ENCODE peak calls at places on chromosomes 2 and 18, in four cellular contexts. B is neuronal stem cell, S is IMR-90, N is H9. J is an unnamed sample.

GRCh38 chr2:148674063-148675020 is 29.8 kb downstream of the EPC2 start:
- DNase-seq in B (peak; percentile 15), S (peak; percentile 77), N (peak; percentile 54), J (peak; percentile 76)

GRCh38 chr2:162118166-162119031 is 33.6 kb downstream of the GCG start:
- DNase-seq in B (no peak), S (peak; percentile 78), N (no peak), J (peak; percentile 98)

GRCh38 chr2:217903859-217904613 is 98.8 kb downstream of the TNS1 start:
- DNase-seq in B (no peak), S (peak; percentile 72), N (no peak), J (no peak)

GRCh38 chr2:8548065-8548870 is 133.6 kb upstream of the ID2 start:
- DNase-seq in B (no peak), S (no peak), N (peak; percentile 20), J (no peak)

GRCh38 chr2:70977605-70978205 is 725 bp upstream of the ANKRD53 start:
- DNase-seq in B (no peak), S (peak; percentile 93), N (no peak), J (peak; percentile 92)

GRCh38 chr18:37253424-37254255 is 312.0 kb downstream of the CELF4 start:
- DNase-seq in B (peak; percentile 67), S (no peak), N (peak; percentile 72), J (no peak)

GRCh38 chr2:96152301-96153165 is 7.3 kb upstream of the DUSP2 start:
- DNase-seq in B (peak; percentile 38), S (no peak), N (peak; percentile 41), J (no peak)

GRCh38 chr2:181746844-181747243 is 66.5 kb upstream of the NEUROD1 start:
- DNase-seq in B (no peak), S (no peak), N (no peak), J (peak; percentile 40)

GRCh38 chr2:50995610-50996009 is 36.3 kb downstream of the NRXN1 start:
- DNase-seq in B (no peak), S (peak; percentile 80), N (no peak), J (no peak)

GRCh38 chr2:34308140-34308539 is 709.0 kb upstream of the FAM98A start:
- DNase-seq in B (no peak), S (no peak), N (no peak), J (no peak)

GRCh38 chr2:240896871-240897692 is 1.1 kb upstream of the MAB21L4 start:
- DNase-seq in B (no peak), S (no peak), N (no peak), J (no peak)

GRCh38 chr2:196163285-196163684 is 8.1 kb downstream of the STK17B start:
- DNase-seq in B (no peak), S (no peak), N (no peak), J (peak; percentile 12)

GRCh38 chr2:174145827-174146226 is 102.5 kb downstream of the OLA1 start:
- DNase-seq in B (no peak), S (no peak), N (peak; percentile 47), J (no peak)

GRCh38 chr18:76875390-76876330 is 53.3 kb downstream of the ZNF236 start:
- DNase-seq in B (peak; percentile 56), S (peak; percentile 43), N (peak; percentile 65), J (peak; percentile 74)

GRCh38 chr2:155930312-155930711 is 402.2 kb downstream of the NR4A2 start:
- DNase-seq in B (no peak), S (no peak), N (no peak), J (no peak)

GRCh38 chr2:96913398-96914202 is 43.7 kb upstream of the SEMA4C start:
- DNase-seq in B (no peak), S (no peak), N (no peak), J (no peak)

GRCh38 chr2:234595829-234596228 is 98.9 kb upstream of the ARL4C start:
- DNase-seq in B (no peak), S (peak; percentile 97), N (no peak), J (no peak)

GRCh38 chr2:145751634-145752033 is 1231.7 kb upstream of the ZEB2 start:
- DNase-seq in B (no peak), S (peak; percentile 60), N (no peak), J (peak; percentile 2)

GRCh38 chr2:235765181-235765820 is 271.5 kb downstream of the AGAP1 start:
- DNase-seq in B (no peak), S (peak; percentile 73), N (no peak), J (peak; percentile 27)

GRCh38 chr2:158962074-158962473 is 6.4 kb upstream of the TANC1 start:
- DNase-seq in B (no peak), S (no peak), N (no peak), J (no peak)
- H2BK120ac ChIP-seq in B (no peak overlapping the region), S (no peak overlapping the region), N (no peak overlapping the region), J (no peak overlapping the region)

GRCh38 chr2:75710220-75710576 is 517 bp downstream of the GCFC2 start:
- DNase-seq in B (no peak), S (no peak), N (no peak), J (no peak)
- H2BK5ac ChIP-seq in B (peak overlapping the region; percentile 93), S (peak overlapping the region; percentile 14), N (no peak overlapping the region), J (peak overlapping the region; percentile 42)

GRCh38 chr2:25176541-25177368 is 8.4 kb upstream of the POMC start:
- DNase-seq in B (no peak), S (no peak), N (no peak), J (peak; percentile 72)

GRCh38 chr2:25174192-25174861 is 5.9 kb upstream of the POMC start:
- DNase-seq in B (no peak), S (no peak), N (no peak), J (no peak)

GRCh38 chr2:25176138-25176537 is 7.8 kb upstream of the POMC start:
- DNase-seq in B (no peak), S (no peak), N (no peak), J (no peak)

GRCh38 chr2:25178976-25179375 is 10.6 kb upstream of the POMC start:
- DNase-seq in B (no peak), S (no peak), N (no peak), J (no peak)

GRCh38 chr2:25177369-25177641 is 8.9 kb upstream of the POMC start:
- DNase-seq in B (peak; percentile 69), S (no peak), N (no peak), J (no peak)
- H2BK120ac ChIP-seq in B (no peak overlapping the region), S (no peak overlapping the region), N (no peak overlapping the region), J (no peak overlapping the region)

GRCh38 chr2:29113891-29114321 is 1.3 kb upstream of the CLIP4 start:
- DNase-seq in B (no peak), S (peak; percentile 73), N (no peak), J (peak; percentile 28)

GRCh38 chr2:29112379-29112778 is 2.8 kb upstream of the CLIP4 start:
- DNase-seq in B (no peak), S (no peak), N (no peak), J (no peak)

GRCh38 chr2:29114841-29115609 is at the start of gene CLIP4:
- DNase-seq in B (no peak), S (peak; percentile 51), N (no peak), J (no peak)

GRCh38 chr2:29114514-29114840 is 738 bp upstream of the CLIP4 start:
- DNase-seq in B (no peak), S (no peak), N (no peak), J (no peak)

GRCh38 chr2:29113027-29113686 is 2.1 kb upstream of the CLIP4 start:
- DNase-seq in B (no peak), S (peak; percentile 76), N (no peak), J (peak; percentile 62)
- H2BK5ac ChIP-seq in B (no peak overlapping the region), S (peak overlapping the region; percentile 49), N (no peak overlapping the region), J (no peak overlapping the region)

DNA sequence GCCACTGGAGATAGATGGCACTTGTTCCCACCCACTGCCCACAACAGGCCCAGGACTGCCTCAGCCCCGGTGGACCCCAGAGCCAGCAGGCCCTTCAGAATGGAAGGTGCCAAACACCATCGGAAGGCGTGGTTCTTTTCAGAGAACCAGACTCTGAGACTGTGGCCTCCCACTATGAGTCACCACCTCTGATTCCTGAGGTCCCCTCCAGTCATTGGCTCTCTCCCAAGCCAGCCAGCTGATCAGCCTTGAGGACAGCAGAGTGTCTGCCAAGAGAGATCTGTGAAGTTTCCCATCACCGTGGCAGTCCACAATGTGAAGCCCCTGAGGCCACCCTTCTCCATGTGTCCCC is 10.4 kb upstream of the MAP3K2 start:
- DNase-seq in B (no peak), S (peak; percentile 93), N (peak; percentile 47), J (peak; percentile 59)
- H2BK120ac ChIP-seq in B (no peak overlapping the region), S (peak overlapping the region; percentile 77), N (no peak overlapping the region), J (peak overlapping the region; percentile 40)